ENCODE peak calls at places on chromosomes 5 and 9, in five cellular contexts. O is HCT116, F is GM12878, B is K562, T is HepG2. D is an unnamed sample.

GRCh38 chr5:67799732-67800234 is 415.8 kb upstream of the PIK3R1 start:
- DNase-seq in F (no peak), O (no peak), T (peak), B (no peak), D (no peak)

GRCh38 chr5:94968507-94969095 is 316.3 kb downstream of the MCTP1 start:
- DNase-seq in O (peak), B (peak), T (peak), F (peak), D (peak)

GRCh38 chr9:79329861-79330260 is 241.9 kb upstream of the TLE4 start:
- DNase-seq in O (no peak), T (no peak), B (no peak), F (no peak), D (no peak)

GRCh38 chr5:33530963-33531298 is 90.2 kb downstream of the TARS1 start:
- DNase-seq in O (no peak), B (no peak), T (no peak), F (no peak), D (no peak)

GRCh38 chr5:14946813-14947640 is 75.4 kb upstream of the ANKH start:
- DNase-seq in O (peak), F (peak), T (peak), B (no peak), D (peak)

GRCh38 chr9:126617740-126618133 is 4.0 kb downstream of the LMX1B start:
- DNase-seq in T (no peak), B (peak), F (no peak), O (no peak), D (peak)

GRCh38 chr5:141740885-141741284 is 58.9 kb upstream of the ARAP3 start:
- DNase-seq in B (peak), T (no peak), F (no peak), O (no peak), D (no peak)

GRCh38 chr9:131854906-131855504 is 115.1 kb upstream of the RAPGEF1 start:
- DNase-seq in B (no peak), T (no peak), O (no peak), F (no peak), D (peak)

GRCh38 chr9:115127191-115127817 is 9.3 kb upstream of the TNC start:
- DNase-seq in F (no peak), B (no peak), T (no peak), O (no peak), D (no peak)

GRCh38 chr9:136231478-136232297 is 13.9 kb downstream of the QSOX2 start:
- DNase-seq in B (peak), T (no peak), O (no peak), F (no peak), D (no peak)

GRCh38 chr9:109098960-109099308 is 20.8 kb downstream of the TMEM245 start:
- DNase-seq in F (no peak), O (no peak), T (no peak), B (no peak), D (no peak)

GRCh38 chr9:133973791-133974630 is 18.1 kb downstream of the VAV2 start:
- DNase-seq in B (no peak), T (peak), O (no peak), F (no peak), D (peak)

DNA sequence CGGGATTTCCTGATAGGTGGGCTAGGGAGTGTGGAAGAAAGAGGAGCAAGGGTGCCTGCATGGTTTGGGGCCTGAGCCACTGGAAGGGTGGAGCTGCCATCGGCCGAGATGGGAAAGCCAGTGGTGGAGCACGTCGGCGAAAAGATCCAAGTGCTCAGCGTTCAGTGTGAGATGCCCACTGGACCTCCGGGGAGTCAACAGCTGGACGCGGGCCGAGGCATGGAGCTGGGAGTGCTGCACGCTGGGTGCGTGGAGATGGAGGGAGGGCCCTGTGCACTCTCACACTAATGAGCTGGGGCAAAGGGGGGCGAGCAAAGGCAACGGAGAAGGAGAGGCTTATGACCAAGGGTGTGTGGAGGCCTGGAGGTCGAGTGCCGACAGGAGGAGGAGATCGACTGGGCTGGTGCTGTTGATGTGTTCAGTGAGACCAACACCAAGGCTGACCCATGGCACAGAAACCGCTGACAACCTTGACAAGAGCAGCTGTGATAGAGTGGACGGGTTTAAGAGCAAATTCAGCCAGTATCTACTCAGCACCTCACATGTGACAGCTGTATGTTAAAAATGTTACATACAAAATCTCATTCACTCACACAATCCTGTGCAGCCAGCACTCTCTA is 85.7 kb downstream of the STK10 start:
- DNase-seq in F (no peak), B (no peak), O (no peak), T (no peak), D (no peak)
- TF ChIP-seq ZBTB33 in F (no peak), B (no peak), O (no peak), T (no peak), D (no peak)

GRCh38 chr5:43623048-43623447 is 20.1 kb downstream of the NNT start:
- DNase-seq in T (no peak), F (no peak), O (no peak), B (no peak), D (no peak)
- TF ChIP-seq REST in T (no peak), F (no peak), O (no peak), B (no peak), D (no peak)

GRCh38 chr5:72517961-72518690 is 10.9 kb upstream of the ZNF366 start:
- DNase-seq in B (no peak), T (peak), F (no peak), O (no peak), D (no peak)
- TF ChIP-seq ZBTB33 in B (no peak), T (no peak), F (no peak), O (no peak), D (no peak)

DNA sequence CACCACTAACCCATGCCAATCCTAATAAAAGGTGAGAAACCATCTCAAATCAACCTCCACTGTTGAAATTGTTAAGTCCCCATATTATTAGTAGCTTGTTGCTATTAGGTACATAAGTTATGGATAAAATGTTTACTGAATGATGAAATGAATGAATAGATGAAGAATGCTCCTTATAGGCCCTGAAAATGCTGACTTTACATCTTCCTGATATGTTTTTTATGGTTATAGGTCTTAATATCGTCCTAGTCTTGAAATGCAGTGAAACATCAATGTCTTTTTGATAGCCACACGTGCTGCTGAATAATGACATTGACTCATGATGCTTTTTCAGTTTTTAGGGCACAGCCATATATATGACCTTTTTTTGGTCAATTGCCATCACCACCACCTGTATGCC is 277.7 kb downstream of the SAXO1 start:
- DNase-seq in F (no peak), O (no peak), B (no peak), T (no peak), D (no peak)
- TF ChIP-seq REST in F (no peak), O (no peak), B (no peak), T (no peak), D (no peak)

D was measured in SK-N-SH.